ENCODE peak calls at places on chromosomes 7 and 10, in four cellular contexts. One of them, this sample, is unnamed.

GRCh38 chr7:130365511-130366441 is 14.5 kb upstream of the CPA1 start:
- DNase-seq in fibroblast of lung: peak; percentile 65
- DNase-seq in left ventricle myocardium inferior: no peak
- DNase-seq in heart left ventricle: no peak
- DNase-seq in this sample: peak; percentile 88

GRCh38 chr7:32680259-32681173 is 185.2 kb downstream of the AVL9 start:
- DNase-seq in fibroblast of lung: peak; percentile 78
- DNase-seq in heart left ventricle: no peak
- DNase-seq in left ventricle myocardium inferior: no peak
- DNase-seq in this sample: no peak

GRCh38 chr10:50286517-50286916 is 35.2 kb upstream of the ASAH2 start:
- DNase-seq in fibroblast of lung: peak; percentile 82
- DNase-seq in left ventricle myocardium inferior: no peak
- DNase-seq in heart left ventricle: no peak
- DNase-seq in this sample: no peak

GRCh38 chr10:51368943-51369342 is 294.7 kb downstream of the PRKG1 start:
- DNase-seq in fibroblast of lung: no peak
- DNase-seq in heart left ventricle: no peak
- DNase-seq in left ventricle myocardium inferior: no peak
- DNase-seq in this sample: no peak

GRCh38 chr7:101093907-101094306 is 8.6 kb downstream of the TRIM56 start:
- DNase-seq in fibroblast of lung: peak; percentile 61
- DNase-seq in left ventricle myocardium inferior: no peak
- DNase-seq in heart left ventricle: no peak
- DNase-seq in this sample: no peak

GRCh38 chr7:32298403-32299132 is 191.6 kb downstream of the LSM5 start:
- DNase-seq in left ventricle myocardium inferior: peak; percentile 46
- DNase-seq in fibroblast of lung: no peak
- DNase-seq in heart left ventricle: peak; percentile 29
- DNase-seq in this sample: no peak

GRCh38 chr10:98265403-98266378 is 2.3 kb downstream of the LOXL4 start:
- DNase-seq in heart left ventricle: no peak
- DNase-seq in left ventricle myocardium inferior: no peak
- DNase-seq in fibroblast of lung: no peak
- DNase-seq in this sample: no peak

GRCh38 chr7:105982388-105982787 is 19.3 kb downstream of the CDHR3 start:
- DNase-seq in left ventricle myocardium inferior: no peak
- DNase-seq in fibroblast of lung: no peak
- DNase-seq in heart left ventricle: no peak
- DNase-seq in this sample: no peak

GRCh38 chr7:20241491-20242261 is 24.5 kb upstream of the MACC1 start:
- DNase-seq in fibroblast of lung: peak; percentile 43
- DNase-seq in heart left ventricle: no peak
- DNase-seq in left ventricle myocardium inferior: no peak
- DNase-seq in this sample: no peak

GRCh38 chr7:13540429-13540828 is 449.0 kb downstream of the ETV1 start:
- DNase-seq in fibroblast of lung: peak; percentile 80
- DNase-seq in heart left ventricle: no peak
- DNase-seq in left ventricle myocardium inferior: no peak
- DNase-seq in this sample: no peak

GRCh38 chr7:63925626-63926460 is 72.8 kb upstream of the ZNF722 start:
- DNase-seq in heart left ventricle: peak; percentile 97
- DNase-seq in left ventricle myocardium inferior: peak; percentile 93
- DNase-seq in fibroblast of lung: peak; percentile 2
- DNase-seq in this sample: peak; percentile 58

GRCh38 chr10:128398999-128399398 is 272.8 kb upstream of the MKI67 start:
- DNase-seq in left ventricle myocardium inferior: no peak
- DNase-seq in heart left ventricle: no peak
- DNase-seq in fibroblast of lung: no peak
- DNase-seq in this sample: no peak

GRCh38 chr10:34813626-34814227 is 1.4 kb downstream of the PARD3 start:
- DNase-seq in fibroblast of lung: peak; percentile 30
- DNase-seq in heart left ventricle: no peak
- DNase-seq in left ventricle myocardium inferior: no peak
- DNase-seq in this sample: peak; percentile 32

GRCh38 chr10:96072673-96073072 is 29.3 kb downstream of the CCNJ start:
- DNase-seq in left ventricle myocardium inferior: no peak
- DNase-seq in fibroblast of lung: no peak
- DNase-seq in heart left ventricle: no peak
- DNase-seq in this sample: no peak

GRCh38 chr7:139680676-139681462 is 96.9 kb downstream of the HIPK2 start:
- DNase-seq in fibroblast of lung: peak; percentile 94
- DNase-seq in heart left ventricle: peak; percentile 92
- DNase-seq in left ventricle myocardium inferior: peak; percentile 68
- DNase-seq in this sample: no peak

GRCh38 chr10:26437637-26438461 is at the start of gene APBB1IP:
- DNase-seq in heart left ventricle: peak; percentile 81
- DNase-seq in fibroblast of lung: peak; percentile 3
- DNase-seq in left ventricle myocardium inferior: peak; percentile 81
- DNase-seq in this sample: no peak

GRCh38 chr10:69878951-69879350 is 77.2 kb downstream of the COL13A1 start:
- DNase-seq in left ventricle myocardium inferior: no peak
- DNase-seq in fibroblast of lung: no peak
- DNase-seq in heart left ventricle: no peak
- DNase-seq in this sample: no peak

GRCh38 chr7:24521917-24522583 is 51.2 kb upstream of the PALS2 start:
- DNase-seq in heart left ventricle: no peak
- DNase-seq in fibroblast of lung: no peak
- DNase-seq in left ventricle myocardium inferior: no peak
- DNase-seq in this sample: no peak

GRCh38 chr7:98334077-98334476 is 52.6 kb downstream of the BRI3 start:
- DNase-seq in left ventricle myocardium inferior: no peak
- DNase-seq in heart left ventricle: no peak
- DNase-seq in fibroblast of lung: no peak
- DNase-seq in this sample: no peak

GRCh38 chr10:126972622-126973414 is 67.6 kb downstream of the DOCK1 start:
- DNase-seq in left ventricle myocardium inferior: no peak
- DNase-seq in heart left ventricle: no peak
- DNase-seq in fibroblast of lung: peak; percentile 97
- DNase-seq in this sample: no peak

GRCh38 chr7:73342645-73343044 is 14.7 kb downstream of the FKBP6 start:
- DNase-seq in fibroblast of lung: peak; percentile 78
- DNase-seq in heart left ventricle: no peak
- DNase-seq in left ventricle myocardium inferior: no peak
- DNase-seq in this sample: peak; percentile 25

GRCh38 chr10:10794776-10795175 is 222.9 kb upstream of the CELF2 start:
- DNase-seq in heart left ventricle: no peak
- DNase-seq in fibroblast of lung: peak; percentile 89
- DNase-seq in left ventricle myocardium inferior: no peak
- DNase-seq in this sample: no peak

GRCh38 chr7:11185179-11185578 is 211.5 kb downstream of the PHF14 start:
- DNase-seq in heart left ventricle: no peak
- DNase-seq in left ventricle myocardium inferior: no peak
- DNase-seq in fibroblast of lung: peak; percentile 31
- DNase-seq in this sample: no peak

GRCh38 chr7:46682841-46683624 is 762.0 kb upstream of the IGFBP3 start:
- DNase-seq in heart left ventricle: no peak
- DNase-seq in left ventricle myocardium inferior: no peak
- DNase-seq in fibroblast of lung: peak; percentile 34
- DNase-seq in this sample: no peak

GRCh38 chr7:84914598-84914997 is 272.3 kb downstream of the SEMA3D start:
- DNase-seq in heart left ventricle: no peak
- DNase-seq in left ventricle myocardium inferior: no peak
- DNase-seq in fibroblast of lung: no peak
- DNase-seq in this sample: no peak

GRCh38 chr7:40586197-40586596 is 451.4 kb downstream of the SUGCT start:
- DNase-seq in heart left ventricle: no peak
- DNase-seq in fibroblast of lung: peak; percentile 74
- DNase-seq in left ventricle myocardium inferior: no peak
- DNase-seq in this sample: no peak

GRCh38 chr10:58280485-58280884 is 11.5 kb downstream of the CISD1 start:
- DNase-seq in left ventricle myocardium inferior: no peak
- DNase-seq in fibroblast of lung: no peak
- DNase-seq in heart left ventricle: no peak
- DNase-seq in this sample: no peak

GRCh38 chr7:108088729-108089128 is 41.4 kb downstream of the LAMB4 start:
- DNase-seq in fibroblast of lung: no peak
- DNase-seq in left ventricle myocardium inferior: no peak
- DNase-seq in heart left ventricle: no peak
- DNase-seq in this sample: no peak

GRCh38 chr10:91977501-91977900 is 53.9 kb downstream of the BTAF1 start:
- DNase-seq in heart left ventricle: no peak
- DNase-seq in fibroblast of lung: no peak
- DNase-seq in left ventricle myocardium inferior: no peak
- DNase-seq in this sample: no peak

GRCh38 chr7:57404343-57404966 is 45.5 kb upstream of the ZNF716 start:
- DNase-seq in fibroblast of lung: no peak
- DNase-seq in left ventricle myocardium inferior: peak; percentile 82
- DNase-seq in heart left ventricle: peak; percentile 89
- DNase-seq in this sample: no peak

GRCh38 chr10:75071756-75072155 is 39.7 kb upstream of the SAMD8 start:
- DNase-seq in left ventricle myocardium inferior: no peak
- DNase-seq in heart left ventricle: no peak
- DNase-seq in fibroblast of lung: no peak
- DNase-seq in this sample: peak; percentile 39

GRCh38 chr7:4689151-4689550 is 7.1 kb downstream of the FOXK1 start:
- DNase-seq in left ventricle myocardium inferior: no peak
- DNase-seq in fibroblast of lung: peak; percentile 31
- DNase-seq in heart left ventricle: no peak
- DNase-seq in this sample: no peak

GRCh38 chr7:4690953-4691856 is 9.1 kb downstream of the FOXK1 start:
- DNase-seq in heart left ventricle: no peak
- DNase-seq in fibroblast of lung: no peak
- DNase-seq in left ventricle myocardium inferior: no peak
- DNase-seq in this sample: no peak

GRCh38 chr7:4689668-4690067 is 7.6 kb downstream of the FOXK1 start:
- DNase-seq in left ventricle myocardium inferior: no peak
- DNase-seq in heart left ventricle: no peak
- DNase-seq in fibroblast of lung: no peak
- DNase-seq in this sample: no peak

GRCh38 chr7:4684826-4685225 is 2.7 kb downstream of the FOXK1 start:
- DNase-seq in left ventricle myocardium inferior: no peak
- DNase-seq in fibroblast of lung: no peak
- DNase-seq in heart left ventricle: no peak
- DNase-seq in this sample: no peak

GRCh38 chr7:4687956-4688355 is 5.9 kb downstream of the FOXK1 start:
- DNase-seq in heart left ventricle: no peak
- DNase-seq in fibroblast of lung: no peak
- DNase-seq in left ventricle myocardium inferior: no peak
- DNase-seq in this sample: no peak
- H3K4me1 ChIP-seq in heart left ventricle: peaks cover 72% of the 10 kb centered on the region
- H3K4me1 ChIP-seq in fibroblast of lung: peaks cover 7% of the 10 kb centered on the region
- H3K4me1 ChIP-seq in left ventricle myocardium inferior: peaks cover 94% of the 10 kb centered on the region
- H3K4me1 ChIP-seq in this sample: peaks cover 5% of the 10 kb centered on the region

DNA sequence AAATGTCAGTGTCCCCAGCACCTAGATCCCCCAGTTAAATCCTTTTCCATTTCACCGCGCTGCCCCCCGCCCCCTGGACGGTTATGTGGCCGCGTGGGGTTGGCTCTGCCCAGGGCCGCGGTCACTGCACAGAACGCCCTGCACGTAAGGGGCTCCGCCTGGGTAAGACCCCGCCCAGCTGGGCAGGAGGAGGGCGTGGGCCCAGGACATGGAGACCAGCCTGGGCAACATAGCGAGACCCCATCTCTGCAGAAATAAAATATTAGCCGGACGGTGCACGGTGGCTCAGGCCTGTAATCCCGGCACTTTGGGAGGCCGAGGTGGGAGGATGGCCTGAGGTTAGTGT is 642 bp upstream of the ZFAND2A start:
- DNase-seq in heart left ventricle: peak; percentile 45
- DNase-seq in fibroblast of lung: no peak
- DNase-seq in left ventricle myocardium inferior: no peak
- DNase-seq in this sample: no peak
- H3K4me1 ChIP-seq in heart left ventricle: peaks cover 19% of the 10 kb centered on the region
- H3K4me1 ChIP-seq in fibroblast of lung: peaks cover 15% of the 10 kb centered on the region
- H3K4me1 ChIP-seq in left ventricle myocardium inferior: peaks cover 34% of the 10 kb centered on the region
- H3K4me1 ChIP-seq in this sample: no peaks in the 10 kb centered on the region

DNA sequence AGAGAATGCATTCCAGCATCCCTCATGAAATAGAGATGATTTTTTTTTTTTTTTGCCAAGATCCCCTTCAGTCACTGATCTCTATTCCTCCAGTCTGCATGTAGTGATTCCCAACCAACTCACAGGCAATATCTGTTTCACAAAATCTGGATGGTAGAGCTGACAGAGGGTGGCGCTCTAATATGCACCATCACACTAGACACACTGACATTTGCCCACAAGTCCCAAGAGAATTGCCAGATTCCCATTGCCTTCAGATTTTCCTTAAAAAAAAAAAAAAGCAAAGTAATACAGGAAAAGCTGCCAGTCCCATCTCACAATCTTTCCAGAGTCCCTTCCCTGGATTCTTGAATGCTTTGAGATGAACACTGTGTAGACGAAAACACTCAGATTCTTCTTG is 301.0 kb downstream of the SORCS1 start:
- DNase-seq in heart left ventricle: no peak
- DNase-seq in left ventricle myocardium inferior: no peak
- DNase-seq in fibroblast of lung: no peak
- DNase-seq in this sample: no peak
- H3K4me1 ChIP-seq in heart left ventricle: no peaks in the 10 kb centered on the region
- H3K4me1 ChIP-seq in left ventricle myocardium inferior: no peaks in the 10 kb centered on the region
- H3K4me1 ChIP-seq in fibroblast of lung: no peaks in the 10 kb centered on the region
- H3K4me1 ChIP-seq in this sample: no peaks in the 10 kb centered on the region

DNA sequence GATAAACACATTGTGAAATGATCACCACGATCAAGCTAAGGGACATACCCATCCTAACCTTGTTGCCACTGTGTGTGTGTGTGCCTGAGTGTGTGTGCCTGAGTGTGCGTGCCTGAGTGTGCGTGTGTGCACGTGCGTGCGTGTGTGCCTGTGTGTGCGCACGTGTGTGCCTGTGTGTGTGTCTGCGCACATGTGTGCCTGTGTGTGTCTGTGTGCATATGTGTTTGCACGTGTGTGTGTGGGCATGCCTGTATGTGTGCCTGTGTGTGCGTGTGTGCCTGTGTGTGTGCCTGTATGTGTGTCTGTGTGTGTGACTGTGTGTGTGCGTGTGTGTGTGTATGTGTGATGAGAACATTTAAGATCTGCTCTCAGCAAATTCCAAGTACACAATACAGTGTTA is 244.1 kb upstream of the DPP6 start:
- DNase-seq in fibroblast of lung: no peak
- DNase-seq in left ventricle myocardium inferior: no peak
- DNase-seq in heart left ventricle: no peak
- DNase-seq in this sample: no peak
- H3K4me1 ChIP-seq in fibroblast of lung: no peaks in the 10 kb centered on the region
- H3K4me1 ChIP-seq in left ventricle myocardium inferior: no peaks in the 10 kb centered on the region
- H3K4me1 ChIP-seq in heart left ventricle: no peaks in the 10 kb centered on the region
- H3K4me1 ChIP-seq in this sample: no peaks in the 10 kb centered on the region

DNA sequence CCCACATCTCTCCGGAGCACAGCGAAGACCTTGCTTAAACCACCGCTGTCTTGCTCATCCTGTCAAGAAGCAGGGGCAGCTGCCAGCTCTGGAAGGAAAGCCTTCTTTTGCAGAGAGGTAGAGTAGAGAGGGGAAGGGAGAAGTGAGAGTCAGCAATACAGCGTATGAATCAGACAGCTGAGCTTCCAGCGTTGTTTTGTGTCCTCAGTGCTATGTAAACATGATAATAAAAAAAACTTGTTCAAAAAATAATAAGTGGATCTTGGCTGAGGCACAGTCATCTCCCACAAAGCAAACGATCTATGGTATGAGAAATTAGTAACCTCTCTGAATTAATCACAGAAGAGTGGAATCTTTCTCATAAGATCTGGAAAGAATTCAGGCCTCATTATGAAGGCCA is 29.7 kb downstream of the CHST15 start:
- DNase-seq in left ventricle myocardium inferior: no peak
- DNase-seq in fibroblast of lung: peak; percentile 77
- DNase-seq in heart left ventricle: no peak
- DNase-seq in this sample: peak; percentile 71
- H3K4me1 ChIP-seq in left ventricle myocardium inferior: peaks cover 10% of the 10 kb centered on the region
- H3K4me1 ChIP-seq in fibroblast of lung: no peaks in the 10 kb centered on the region
- H3K4me1 ChIP-seq in heart left ventricle: no peaks in the 10 kb centered on the region
- H3K4me1 ChIP-seq in this sample: no peaks in the 10 kb centered on the region